ENCODE peak calls at places on chromosomes 13 and 19, in nine cellular contexts. One of them, this sample, is unnamed.

GRCh38 chr19:58218899-58219298 is 9.8 kb upstream of the ZNF544 start:
- DNase-seq in midbrain: no peak
- DNase-seq in OCI-LY7: peak
- DNase-seq in upper lobe of right lung: no peak
- DNase-seq in LHCN-M2: peak
- DNase-seq in KBM-7: peak
- DNase-seq in mucosa of descending colon: no peak
- DNase-seq in B cell: peak
- DNase-seq in AG04450: no peak
- DNase-seq in this sample: no peak

GRCh38 chr13:98689347-98689968 is 63.0 kb downstream of the SLC15A1 start:
- DNase-seq in midbrain: no peak
- DNase-seq in OCI-LY7: no peak
- DNase-seq in upper lobe of right lung: no peak
- DNase-seq in LHCN-M2: no peak
- DNase-seq in KBM-7: no peak
- DNase-seq in mucosa of descending colon: no peak
- DNase-seq in B cell: no peak
- DNase-seq in AG04450: no peak
- DNase-seq in this sample: no peak

GRCh38 chr13:32257649-32258048 is 57.5 kb downstream of the ZAR1L start:
- DNase-seq in midbrain: no peak
- DNase-seq in OCI-LY7: no peak
- DNase-seq in upper lobe of right lung: no peak
- DNase-seq in LHCN-M2: no peak
- DNase-seq in KBM-7: no peak
- DNase-seq in mucosa of descending colon: no peak
- DNase-seq in B cell: no peak
- DNase-seq in AG04450: no peak
- DNase-seq in this sample: no peak

GRCh38 chr13:68696907-68697306 is 1410.7 kb upstream of the ATXN8OS start:
- DNase-seq in midbrain: no peak
- DNase-seq in OCI-LY7: no peak
- DNase-seq in upper lobe of right lung: no peak
- DNase-seq in LHCN-M2: no peak
- DNase-seq in KBM-7: no peak
- DNase-seq in mucosa of descending colon: no peak
- DNase-seq in B cell: no peak
- DNase-seq in AG04450: no peak
- DNase-seq in this sample: no peak

GRCh38 chr19:38663156-38663651 is 15.8 kb downstream of the ACTN4 start:
- DNase-seq in midbrain: no peak
- DNase-seq in OCI-LY7: no peak
- DNase-seq in upper lobe of right lung: no peak
- DNase-seq in LHCN-M2: no peak
- DNase-seq in KBM-7: no peak
- DNase-seq in mucosa of descending colon: no peak
- DNase-seq in B cell: no peak
- DNase-seq in AG04450: no peak
- DNase-seq in this sample: no peak

GRCh38 chr13:72963762-72964161 is 95.0 kb upstream of the KLF5 start:
- DNase-seq in midbrain: no peak
- DNase-seq in OCI-LY7: no peak
- DNase-seq in upper lobe of right lung: no peak
- DNase-seq in LHCN-M2: no peak
- DNase-seq in KBM-7: peak
- DNase-seq in mucosa of descending colon: no peak
- DNase-seq in B cell: peak
- DNase-seq in AG04450: no peak
- DNase-seq in this sample: no peak

GRCh38 chr19:16325161-16325527 is 518 bp downstream of the KLF2 start:
- DNase-seq in midbrain: no peak
- DNase-seq in OCI-LY7: peak
- DNase-seq in upper lobe of right lung: peak
- DNase-seq in LHCN-M2: peak
- DNase-seq in KBM-7: no peak
- DNase-seq in mucosa of descending colon: peak
- DNase-seq in B cell: no peak
- DNase-seq in AG04450: no peak
- DNase-seq in this sample: no peak

GRCh38 chr19:38952395-38953165 is 21.8 kb downstream of the MRPS12 start:
- DNase-seq in midbrain: peak
- DNase-seq in OCI-LY7: peak
- DNase-seq in upper lobe of right lung: no peak
- DNase-seq in LHCN-M2: no peak
- DNase-seq in KBM-7: peak
- DNase-seq in mucosa of descending colon: no peak
- DNase-seq in B cell: peak
- DNase-seq in AG04450: no peak
- DNase-seq in this sample: no peak

GRCh38 chr13:102846261-102847015 is 606 bp downstream of the ERCC5 start:
- DNase-seq in midbrain: peak
- DNase-seq in OCI-LY7: peak
- DNase-seq in upper lobe of right lung: peak
- DNase-seq in LHCN-M2: peak
- DNase-seq in KBM-7: peak
- DNase-seq in mucosa of descending colon: peak
- DNase-seq in B cell: peak
- DNase-seq in AG04450: no peak
- DNase-seq in this sample: peak

GRCh38 chr19:51034704-51035103 is at the start of gene KLK12:
- DNase-seq in midbrain: no peak
- DNase-seq in OCI-LY7: no peak
- DNase-seq in upper lobe of right lung: no peak
- DNase-seq in LHCN-M2: no peak
- DNase-seq in KBM-7: no peak
- DNase-seq in mucosa of descending colon: no peak
- DNase-seq in B cell: no peak
- DNase-seq in AG04450: no peak
- DNase-seq in this sample: no peak

GRCh38 chr19:4352701-4353121 is 9.3 kb downstream of the MPND start:
- DNase-seq in midbrain: no peak
- DNase-seq in OCI-LY7: peak
- DNase-seq in upper lobe of right lung: no peak
- DNase-seq in LHCN-M2: peak
- DNase-seq in KBM-7: peak
- DNase-seq in mucosa of descending colon: no peak
- DNase-seq in B cell: peak
- DNase-seq in AG04450: no peak
- DNase-seq in this sample: peak

GRCh38 chr19:1872807-1873523 is 9.6 kb upstream of the KLF16 start:
- DNase-seq in midbrain: no peak
- DNase-seq in OCI-LY7: no peak
- DNase-seq in upper lobe of right lung: no peak
- DNase-seq in LHCN-M2: no peak
- DNase-seq in KBM-7: no peak
- DNase-seq in mucosa of descending colon: no peak
- DNase-seq in B cell: no peak
- DNase-seq in AG04450: no peak
- DNase-seq in this sample: no peak

This sample was measured in A172.